ENCODE peak calls at places on chromosomes 2 and 18, in eight cellular contexts. S is A549, G is psoas muscle, B is astrocyte of the spinal cord, J is H9, H is AG09319, F is RWPE1, N is dorsolateral prefrontal cortex. I is an unnamed sample.

GRCh38 chr18:56248613-56249235 is 389.7 kb downstream of the TXNL1 start:
- DNase-seq in S (no peak), G (no peak), B (no peak), J (no peak), H (no peak), F (no peak), N (no peak), I (no peak)

GRCh38 chr2:110167326-110167955 is 37.4 kb downstream of the NPHP1 start:
- DNase-seq in S (no peak), G (no peak), B (peak; percentile 18), J (peak; percentile 55), H (no peak), F (no peak), N (no peak), I (no peak)

GRCh38 chr18:70289351-70290330 is 796 bp downstream of the SOCS6 start:
- DNase-seq in S (no peak), G (peak; percentile 62), B (peak; percentile 48), J (peak; percentile 43), H (no peak), F (peak; percentile 26), N (no peak), I (no peak)

GRCh38 chr2:217367464-217367863 is 507.6 kb upstream of the TNP1 start:
- DNase-seq in S (peak; percentile 28), G (no peak), B (peak; percentile 60), J (no peak), H (no peak), F (peak; percentile 11), N (no peak), I (no peak)

GRCh38 chr18:24631238-24632025 is 171.0 kb downstream of the HRH4 start:
- DNase-seq in S (no peak), G (no peak), B (no peak), J (peak; percentile 53), H (no peak), F (no peak), N (peak; percentile 54), I (no peak)

GRCh38 chr2:135475128-135475527 is 55.9 kb downstream of the ZRANB3 start:
- DNase-seq in S (no peak), G (no peak), B (no peak), J (no peak), H (no peak), F (no peak), N (no peak), I (no peak)

GRCh38 chr18:50722311-50722710 is 97.5 kb downstream of the MRO start:
- DNase-seq in S (peak; percentile 2), G (no peak), B (no peak), J (no peak), H (no peak), F (no peak), N (no peak), I (no peak)

GRCh38 chr2:241859436-241860183 is 916 bp upstream of the PDCD1 start:
- DNase-seq in S (no peak), G (peak; percentile 74), B (no peak), J (no peak), H (no peak), F (no peak), N (peak; percentile 53), I (no peak)

GRCh38 chr2:225334524-225334923 is 65.0 kb upstream of the NYAP2 start:
- DNase-seq in S (peak; percentile 61), G (no peak), B (peak; percentile 85), J (no peak), H (no peak), F (no peak), N (no peak), I (no peak)

GRCh38 chr2:230441188-230441897 is 25.3 kb downstream of the SP100 start:
- DNase-seq in S (no peak), G (peak; percentile 34), B (peak; percentile 49), J (no peak), H (peak; percentile 57), F (no peak), N (no peak), I (no peak)

GRCh38 chr2:112936927-112937232 is 25.9 kb downstream of the IL37 start:
- DNase-seq in S (no peak), G (no peak), B (no peak), J (no peak), H (no peak), F (no peak), N (no peak), I (no peak)

GRCh38 chr2:11687736-11688135 is 17.7 kb upstream of the NTSR2 start:
- DNase-seq in S (no peak), G (peak; percentile 90), B (no peak), J (no peak), H (no peak), F (no peak), N (peak; percentile 12), I (no peak)

GRCh38 chr2:24870440-24870839 is 49.6 kb downstream of the ADCY3 start:
- DNase-seq in S (no peak), G (no peak), B (no peak), J (no peak), H (no peak), F (no peak), N (no peak), I (no peak)

GRCh38 chr2:9747396-9747795 is 95.9 kb upstream of the TAF1B start:
- DNase-seq in S (no peak), G (no peak), B (no peak), J (no peak), H (no peak), F (no peak), N (no peak), I (no peak)

DNA sequence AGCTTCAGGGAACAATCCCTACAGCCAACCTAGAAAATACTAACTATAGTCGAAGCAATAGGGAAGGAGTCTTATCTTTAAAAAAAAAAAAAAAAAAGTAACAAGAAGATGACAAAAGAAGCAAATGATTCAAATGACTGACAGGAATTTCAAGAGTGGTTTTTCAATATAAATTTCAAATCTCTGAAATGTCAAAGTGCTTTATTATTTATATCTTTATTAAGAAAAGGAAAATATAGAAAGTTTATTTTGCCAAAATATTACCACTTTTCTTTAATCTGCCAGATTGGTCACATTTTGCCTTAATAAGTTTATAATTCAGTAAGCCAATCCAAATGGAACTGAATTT is 63.5 kb upstream of the HNRNPA3 start:
- DNase-seq in S (no peak), G (no peak), B (no peak), J (no peak), H (no peak), F (no peak), N (no peak), I (no peak)
- TF ChIP-seq CTCF in S (no peak), G (no peak), B (no peak), J (peak; percentile 3), H (no peak), F (peak; percentile 72), N (no peak), I (no peak)

DNA sequence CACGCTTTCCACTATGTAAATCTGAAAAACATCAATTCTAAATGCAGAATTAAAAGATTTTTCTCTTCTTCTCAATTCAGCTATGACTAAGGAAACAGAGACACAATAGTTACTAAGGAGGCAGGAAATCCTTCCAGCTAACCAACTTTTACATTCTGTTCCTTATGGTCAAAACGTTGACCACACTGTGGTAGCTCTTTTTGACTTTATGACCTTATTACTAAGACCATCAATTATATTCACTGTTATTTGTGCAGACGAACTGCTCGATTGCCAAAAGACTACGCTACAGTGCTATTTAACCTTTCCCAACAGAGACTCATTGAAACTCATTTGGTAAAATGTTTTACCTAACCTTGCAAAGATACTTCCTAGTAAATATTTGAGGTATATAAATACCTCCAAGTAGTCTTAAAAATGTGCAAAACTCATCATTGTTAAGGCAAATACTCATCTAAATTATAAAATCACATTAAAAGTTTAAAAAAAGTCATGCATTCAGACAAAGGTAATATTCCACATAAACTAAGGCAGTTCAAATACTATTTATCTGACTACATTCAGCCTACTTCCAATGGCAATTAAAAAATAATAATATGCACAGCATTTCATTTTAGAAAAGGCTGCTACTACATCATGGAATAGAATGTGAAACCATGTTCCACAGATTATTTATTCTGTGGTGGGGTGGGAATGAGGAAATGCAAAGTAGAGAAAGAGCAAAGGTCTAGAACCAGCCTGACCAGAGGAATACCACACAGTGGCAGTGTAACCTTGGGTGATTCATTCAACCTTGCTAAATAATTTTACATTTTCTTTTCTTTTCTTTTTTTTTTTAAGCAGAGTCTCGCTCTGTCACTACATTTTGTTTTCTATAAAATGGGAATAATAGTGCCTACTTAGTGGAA is 139.8 kb downstream of the THADA start:
- DNase-seq in S (peak; percentile 54), G (no peak), B (peak; percentile 94), J (no peak), H (no peak), F (no peak), N (no peak), I (no peak)
- TF ChIP-seq CTCF in S (peak; percentile 43), G (no peak), B (no peak), J (no peak), H (no peak), F (no peak), N (no peak), I (no peak)

GRCh38 chr2:52145005-52145404 is 1113.1 kb upstream of the NRXN1 start:
- DNase-seq in S (no peak), G (no peak), B (peak; percentile 15), J (no peak), H (no peak), F (no peak), N (no peak), I (no peak)
- TF ChIP-seq CTCF in S (no peak), G (no peak), B (no peak), J (no peak), H (no peak), F (no peak), N (no peak), I (no peak)

DNA sequence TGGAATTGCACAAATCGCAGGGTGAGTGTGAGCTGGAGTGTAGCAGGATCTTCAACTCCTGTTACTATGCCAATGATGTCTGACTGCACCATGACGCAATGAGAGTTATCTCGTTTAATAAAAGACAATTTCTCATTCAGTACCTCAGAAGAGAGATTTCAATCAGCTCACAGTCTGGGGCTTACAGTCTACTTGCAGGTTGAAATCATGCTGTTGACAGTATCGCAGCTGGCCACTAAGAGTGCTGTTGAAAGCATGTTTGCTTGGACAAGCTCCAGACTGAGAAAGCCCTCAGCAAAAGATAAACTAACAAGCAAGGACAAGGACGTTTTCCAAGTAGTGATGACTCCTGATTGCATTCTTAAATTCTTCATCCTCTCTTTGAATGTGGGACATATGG is 145.2 kb upstream of the SYT4 start:
- DNase-seq in S (peak; percentile 0), G (no peak), B (peak; percentile 5), J (peak; percentile 39), H (no peak), F (no peak), N (no peak), I (no peak)
- TF ChIP-seq CTCF in S (no peak), G (no peak), B (no peak), J (peak; percentile 53), H (no peak), F (no peak), N (no peak), I (no peak)